ENCODE peak calls at places on chromosome 20, in ten cellular contexts. W is Peyer's patch, B is HL-60, X is hepatocyte, U is lower lobe of right lung, G is prostate gland, P is right atrium auricular region, F is brain microvascular endothelial cell, N is A673, O is endothelial cell of umbilical vein. C is an unnamed sample.

GRCh38 chr20:23856736-23857135 is 22.8 kb downstream of the CST5 start:
- DNase-seq in O (no peak), W (no peak), F (no peak), N (no peak), P (no peak), G (no peak), B (no peak), X (no peak), U (no peak), C (no peak)

GRCh38 chr20:53413188-53413631 is 180.4 kb downstream of the ZNF217 start:
- DNase-seq in O (no peak), P (no peak), F (no peak), B (no peak), G (peak), U (peak), W (peak), N (no peak), X (peak), C (peak)

GRCh38 chr20:64080013-64080812 is at the start of gene OPRL1:
- DNase-seq in P (peak), X (no peak), O (peak), F (no peak), N (peak), G (no peak), B (no peak), U (no peak), W (no peak), C (no peak)

GRCh38 chr20:64119681-64120341 is 12.4 kb upstream of the NPBWR2 start:
- DNase-seq in W (peak), G (no peak), N (no peak), X (no peak), P (no peak), O (peak), F (no peak), B (no peak), U (peak), C (peak)

GRCh38 chr20:3094848-3095629 is 10.5 kb upstream of the AVP start:
- DNase-seq in U (no peak), F (no peak), B (no peak), P (no peak), W (no peak), X (no peak), N (no peak), G (no peak), O (no peak), C (no peak)

GRCh38 chr20:34389206-34389953 is 26.3 kb downstream of the ITCH start:
- DNase-seq in F (no peak), O (no peak), G (no peak), U (no peak), W (no peak), B (no peak), P (no peak), N (peak), X (no peak), C (no peak)

GRCh38 chr20:32605167-32605656 is 20.1 kb upstream of the NOL4L start:
- DNase-seq in N (no peak), W (no peak), O (no peak), F (peak), U (no peak), P (no peak), G (no peak), B (peak), X (peak), C (peak)

GRCh38 chr20:8523684-8524083 is 391.6 kb downstream of the PLCB1 start:
- DNase-seq in U (no peak), F (no peak), G (no peak), O (no peak), X (no peak), W (no peak), P (no peak), B (no peak), N (peak), C (no peak)

GRCh38 chr20:58875541-58876134 is 23.1 kb downstream of the GNAS start:
- DNase-seq in F (peak), P (no peak), B (no peak), N (no peak), U (no peak), O (peak), G (no peak), W (no peak), X (no peak), C (no peak)

GRCh38 chr20:22389836-22390542 is 194.4 kb downstream of the FOXA2 start:
- DNase-seq in G (no peak), P (no peak), O (no peak), X (peak), W (no peak), B (no peak), N (no peak), U (peak), F (no peak), C (peak)

GRCh38 chr20:21653628-21654027 is 51.8 kb upstream of the PAX1 start:
- DNase-seq in O (no peak), U (no peak), X (no peak), F (no peak), B (no peak), W (no peak), G (no peak), P (no peak), N (no peak), C (no peak)

GRCh38 chr20:40668449-40669228 is 20.4 kb downstream of the MAFB start:
- DNase-seq in G (no peak), B (no peak), P (no peak), W (peak), X (peak), F (peak), O (no peak), N (no peak), U (no peak), C (no peak)

GRCh38 chr20:34060970-34061369 is 51.1 kb downstream of the EIF2S2 start:
- DNase-seq in B (no peak), W (no peak), O (no peak), P (no peak), G (no peak), N (no peak), X (no peak), F (no peak), U (no peak), C (no peak)

GRCh38 chr20:20000223-20000968 is 16.8 kb upstream of the NAA20 start:
- DNase-seq in W (no peak), X (no peak), F (no peak), P (no peak), N (no peak), O (no peak), U (no peak), G (no peak), B (no peak), C (no peak)

GRCh38 chr20:58984691-58985090 is 3.6 kb downstream of the NELFCD start:
- DNase-seq in W (no peak), B (no peak), G (no peak), U (no peak), P (no peak), X (no peak), O (no peak), N (no peak), F (no peak), C (no peak)

DNA sequence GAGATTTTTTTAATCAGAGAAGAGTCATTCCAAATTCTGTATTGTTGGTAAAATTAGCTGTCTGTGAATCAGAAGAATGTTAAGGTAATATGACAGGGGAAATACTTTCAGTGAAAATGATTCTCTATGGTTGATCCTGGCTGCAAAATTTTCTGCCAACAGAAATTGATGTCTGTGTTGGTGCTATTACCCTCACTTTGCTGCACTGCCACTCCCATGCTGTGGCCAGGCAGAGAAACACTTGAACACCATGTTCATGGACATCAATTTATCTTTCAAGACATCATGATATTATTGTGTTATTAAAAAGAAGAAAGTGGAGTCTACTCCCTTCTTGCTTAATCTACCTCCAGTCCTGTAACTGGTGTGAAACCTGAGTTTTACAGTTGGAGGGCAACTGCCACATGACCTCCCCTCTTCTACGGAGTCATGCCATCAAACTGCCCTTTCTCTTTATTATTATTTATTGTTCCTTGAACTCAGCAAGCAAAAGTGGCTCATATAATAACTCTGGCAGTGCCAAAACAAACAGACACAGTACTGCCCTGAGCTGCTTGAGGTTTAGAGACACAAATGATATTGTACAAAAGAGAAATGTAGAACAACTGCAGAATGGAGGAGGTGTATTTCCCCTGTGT is 288.0 kb upstream of the JAG1 start:
- DNase-seq in G (peak), P (no peak), W (no peak), O (peak), U (no peak), N (no peak), B (no peak), X (no peak), F (no peak), C (no peak)
- TF ChIP-seq CTCF in G (no peak), P (no peak), W (no peak), O (no peak), U (no peak), N (no peak), B (no peak), X (no peak), F (peak), C (no peak)

DNA sequence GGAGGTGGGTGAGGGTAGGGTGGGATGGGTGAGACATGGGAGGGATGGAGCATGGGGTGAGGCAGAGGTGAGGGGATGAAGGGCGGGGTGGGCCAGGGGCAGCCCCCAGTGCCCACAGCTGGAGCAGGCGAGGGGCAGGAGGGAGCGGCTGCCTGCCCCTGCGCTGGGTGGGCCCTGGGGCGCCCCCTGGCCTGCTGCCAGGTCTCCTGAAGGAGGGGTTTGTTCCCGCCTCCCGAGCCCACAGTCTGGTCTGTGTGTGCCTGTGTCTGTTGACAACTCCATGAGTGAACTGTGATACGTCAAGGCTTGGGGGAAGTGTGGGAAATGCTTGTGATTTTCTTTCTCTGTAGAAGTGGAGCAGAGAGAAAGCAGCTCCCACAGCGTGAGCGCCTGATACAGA is 10.9 kb upstream of the MRGBP start:
- DNase-seq in U (no peak), N (no peak), P (no peak), F (no peak), W (no peak), G (no peak), B (no peak), O (no peak), X (peak), C (no peak)
- H3K27ac ChIP-seq in U (no peak), N (peak), P (no peak), F (no peak), W (no peak), G (no peak), B (no peak), O (no peak), X (peak), C (no peak)

GRCh38 chr20:36210561-36210960 is 25.7 kb upstream of the AAR2 start:
- DNase-seq in U (no peak), W (no peak), N (no peak), X (no peak), F (no peak), G (no peak), B (no peak), P (no peak), O (no peak), C (no peak)
- TF ChIP-seq CTCF in U (no peak), W (no peak), N (peak), X (no peak), F (peak), G (no peak), B (no peak), P (no peak), O (no peak), C (no peak)

GRCh38 chr20:62536731-62537401 is 61.1 kb upstream of the GATA5 start:
- DNase-seq in P (no peak), W (no peak), N (no peak), U (no peak), G (no peak), X (peak), O (no peak), F (no peak), B (no peak), C (no peak)
- H3K27ac ChIP-seq in P (no peak), W (no peak), N (no peak), U (no peak), G (no peak), X (peak), O (no peak), F (no peak), B (no peak), C (no peak)

DNA sequence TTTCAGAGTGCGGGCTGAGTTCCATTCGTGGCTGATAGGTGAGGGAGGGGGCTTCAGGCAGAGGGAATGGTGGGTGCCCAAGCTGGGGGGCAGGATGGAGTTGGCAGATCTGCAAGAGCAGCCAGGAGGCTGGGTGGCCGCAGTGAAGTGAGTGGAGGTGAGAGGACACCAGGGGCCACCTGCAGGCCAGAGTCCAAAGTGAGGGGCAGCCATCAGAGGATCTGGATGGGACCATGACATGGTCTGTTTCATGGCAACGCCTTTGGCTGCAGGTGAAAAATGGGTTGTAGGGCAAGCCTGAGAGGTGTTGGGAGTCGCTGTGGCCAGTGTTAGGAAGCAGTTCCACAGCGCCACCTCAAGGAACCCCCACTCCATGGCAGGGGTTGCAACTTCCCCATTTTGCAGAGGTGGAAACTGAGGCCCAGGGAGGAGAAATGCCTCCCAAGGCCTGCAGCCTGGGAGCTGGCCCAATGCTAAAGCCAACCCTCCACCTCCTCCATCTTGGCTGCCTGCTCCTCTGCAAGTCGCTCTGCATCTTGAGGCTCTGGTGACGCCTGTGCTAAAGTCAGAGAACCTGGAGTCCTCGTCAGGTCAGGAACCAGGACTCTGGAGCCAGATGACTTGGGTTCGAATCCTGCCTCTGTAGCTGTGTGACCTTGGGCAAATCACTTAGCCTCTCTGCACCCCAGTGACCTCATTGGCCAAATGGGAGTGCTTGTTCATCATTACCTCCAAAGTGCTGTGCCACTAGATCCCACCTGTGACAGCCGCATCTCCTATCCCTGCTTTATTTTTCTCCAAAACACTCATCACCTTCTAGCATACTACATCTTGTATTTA is 153.8 kb downstream of the CEBPB start:
- DNase-seq in G (no peak), B (no peak), X (no peak), W (no peak), P (no peak), O (no peak), F (no peak), N (no peak), U (no peak), C (no peak)
- TF ChIP-seq CTCF in G (no peak), B (peak), X (no peak), W (no peak), P (peak), O (no peak), F (peak), N (peak), U (peak), C (no peak)

GRCh38 chr20:46811328-46812084 is 83.1 kb upstream of the EYA2 start:
- DNase-seq in F (no peak), B (no peak), U (no peak), O (no peak), W (no peak), N (no peak), G (no peak), P (no peak), X (no peak), C (no peak)
- H3K27ac ChIP-seq in F (no peak), B (no peak), U (no peak), O (no peak), W (no peak), N (no peak), G (peak), P (no peak), X (no peak), C (no peak)

GRCh38 chr20:35991142-35991771 is 22.9 kb downstream of the CNBD2 start:
- DNase-seq in W (no peak), B (no peak), U (no peak), G (peak), X (peak), P (no peak), N (peak), F (peak), O (peak), C (no peak)
- TF ChIP-seq CTCF in W (no peak), B (peak), U (peak), G (peak), X (peak), P (peak), N (peak), F (peak), O (peak), C (peak)

GRCh38 chr20:6767536-6768227 is at the start of gene BMP2:
- DNase-seq in X (peak), O (peak), F (peak), P (no peak), B (no peak), G (peak), U (peak), N (peak), W (peak), C (peak)

GRCh38 chr20:6767166-6767535 is 335 bp upstream of the BMP2 start:
- DNase-seq in O (no peak), X (no peak), B (no peak), W (no peak), G (no peak), U (no peak), N (no peak), F (no peak), P (no peak), C (no peak)

GRCh38 chr20:6766433-6766832 is 1.1 kb upstream of the BMP2 start:
- DNase-seq in W (peak), U (no peak), B (no peak), O (no peak), P (no peak), G (no peak), X (no peak), N (no peak), F (no peak), C (no peak)

GRCh38 chr20:6769953-6770831 is 2.7 kb downstream of the BMP2 start:
- DNase-seq in G (peak), X (peak), W (peak), N (no peak), O (peak), U (peak), F (peak), P (no peak), B (no peak), C (peak)

DNA sequence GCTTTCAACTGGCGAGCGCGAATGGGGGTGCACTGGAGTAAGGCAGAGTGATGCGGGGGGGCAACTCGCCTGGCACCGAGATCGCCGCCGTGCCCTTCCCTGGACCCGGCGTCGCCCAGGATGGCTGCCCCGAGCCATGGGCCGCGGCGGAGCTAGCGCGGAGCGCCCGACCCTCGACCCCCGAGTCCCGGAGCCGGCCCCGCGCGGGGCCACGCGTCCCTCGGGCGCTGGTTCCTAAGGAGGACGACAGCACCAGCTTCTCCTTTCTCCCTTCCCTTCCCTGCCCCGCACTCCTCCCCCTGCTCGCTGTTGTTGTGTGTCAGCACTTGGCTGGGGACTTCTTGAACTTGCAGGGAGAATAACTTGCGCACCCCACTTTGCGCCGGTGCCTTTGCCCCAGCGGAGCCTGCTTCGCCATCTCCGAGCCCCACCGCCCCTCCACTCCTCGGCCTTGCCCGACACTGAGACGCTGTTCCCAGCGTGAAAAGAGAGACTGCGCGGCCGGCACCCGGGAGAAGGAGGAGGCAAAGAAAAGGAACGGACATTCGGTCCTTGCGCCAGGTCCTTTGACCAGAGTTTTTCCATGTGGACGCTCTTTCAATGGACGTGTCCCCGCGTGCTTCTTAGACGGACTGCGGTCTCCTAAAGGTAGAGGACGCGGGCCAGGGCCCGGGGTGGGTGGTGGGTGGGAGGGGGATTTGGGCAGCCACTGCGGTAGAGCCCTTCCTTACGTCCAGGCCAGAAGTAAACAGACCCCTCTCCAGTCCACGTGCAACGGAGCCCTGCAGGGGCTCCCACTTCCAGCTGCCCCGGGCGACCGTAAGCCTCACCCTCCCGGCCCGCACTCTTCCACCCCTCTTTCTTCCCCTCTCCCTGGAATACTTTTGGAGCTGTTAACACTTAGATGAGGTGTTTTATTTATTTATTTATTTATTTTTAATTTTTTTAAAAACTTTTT is 1.0 kb downstream of the BMP2 start:
- DNase-seq in B (no peak), N (no peak), U (peak), P (peak), W (peak), F (peak), G (peak), O (peak), X (peak), C (peak)
- H3K27ac ChIP-seq in B (no peak), N (no peak), U (peak), P (peak), W (peak), F (no peak), G (peak), O (peak), X (peak), C (peak)

DNA sequence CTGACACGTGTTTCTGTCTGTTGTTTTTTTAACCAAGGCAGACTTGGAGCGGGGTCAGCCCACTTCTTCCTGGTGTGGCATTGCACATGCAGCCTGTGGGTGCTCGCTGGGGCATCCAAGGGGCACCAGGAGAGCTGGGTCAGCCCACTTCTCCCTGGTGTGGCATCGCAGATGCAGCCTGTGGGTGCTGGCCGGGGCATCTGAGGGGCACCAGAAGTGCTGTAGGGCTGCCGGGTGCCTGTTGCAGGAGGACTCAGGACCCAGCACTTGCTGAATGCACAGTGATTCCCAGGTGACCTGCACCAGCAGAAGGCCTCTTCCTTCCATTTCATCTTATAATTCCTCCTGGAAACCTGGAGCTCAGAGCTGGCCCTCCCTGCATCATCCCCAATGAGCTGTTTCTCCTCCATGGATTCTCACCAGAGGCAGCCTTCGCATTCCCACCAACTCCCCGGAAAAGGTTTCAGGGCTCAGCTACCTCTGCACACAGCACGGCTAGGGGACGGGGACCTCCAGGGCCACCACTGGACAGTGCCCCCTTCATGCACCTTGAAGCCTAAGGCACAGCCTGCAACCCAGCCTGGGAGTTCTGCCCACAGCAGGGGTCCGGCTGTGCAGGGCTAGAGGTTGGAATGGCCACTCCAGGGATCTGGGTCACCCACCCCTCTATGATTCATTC is 218.8 kb downstream of the TAF4 start:
- DNase-seq in W (peak), B (no peak), N (no peak), U (peak), G (no peak), P (no peak), F (no peak), O (no peak), X (no peak), C (peak)
- TF ChIP-seq CTCF in W (no peak), B (no peak), N (no peak), U (no peak), G (no peak), P (no peak), F (no peak), O (no peak), X (no peak), C (no peak)

C was measured in left lung.